ENCODE peak calls at places on chromosomes 7 and 10, in ten cellular contexts. One of them, this sample, is unnamed.

GRCh38 chr10:35300063-35300699 is 36.1 kb upstream of the CCNY start:
- DNase-seq in epithelial cell of prostate: peak; percentile 48
- DNase-seq in OCI-LY7: no peak
- DNase-seq in coronary artery: no peak
- DNase-seq in left ventricle myocardium inferior: peak; percentile 23
- DNase-seq in CD4-positive, alpha-beta T cell: no peak
- DNase-seq in ovary: no peak
- DNase-seq in heart right ventricle: no peak
- DNase-seq in right cardiac atrium: peak; percentile 71
- DNase-seq in RWPE1: peak; percentile 79
- DNase-seq in this sample: no peak

GRCh38 chr10:97053285-97053684 is 132.5 kb downstream of the SLIT1 start:
- DNase-seq in epithelial cell of prostate: no peak
- DNase-seq in OCI-LY7: no peak
- DNase-seq in coronary artery: no peak
- DNase-seq in left ventricle myocardium inferior: no peak
- DNase-seq in CD4-positive, alpha-beta T cell: no peak
- DNase-seq in ovary: no peak
- DNase-seq in heart right ventricle: no peak
- DNase-seq in right cardiac atrium: no peak
- DNase-seq in RWPE1: no peak
- DNase-seq in this sample: no peak

GRCh38 chr10:3272300-3272699 is 99.7 kb upstream of the PITRM1 start:
- DNase-seq in epithelial cell of prostate: no peak
- DNase-seq in OCI-LY7: no peak
- DNase-seq in coronary artery: no peak
- DNase-seq in left ventricle myocardium inferior: no peak
- DNase-seq in CD4-positive, alpha-beta T cell: no peak
- DNase-seq in ovary: no peak
- DNase-seq in heart right ventricle: no peak
- DNase-seq in right cardiac atrium: no peak
- DNase-seq in RWPE1: no peak
- DNase-seq in this sample: no peak

GRCh38 chr10:101403161-101403560 is 49.2 kb downstream of the BTRC start:
- DNase-seq in epithelial cell of prostate: no peak
- DNase-seq in OCI-LY7: no peak
- DNase-seq in coronary artery: no peak
- DNase-seq in left ventricle myocardium inferior: no peak
- DNase-seq in CD4-positive, alpha-beta T cell: no peak
- DNase-seq in ovary: no peak
- DNase-seq in heart right ventricle: no peak
- DNase-seq in right cardiac atrium: no peak
- DNase-seq in RWPE1: no peak
- DNase-seq in this sample: no peak

GRCh38 chr10:1624240-1624639 is 113.1 kb downstream of the ADARB2 start:
- DNase-seq in epithelial cell of prostate: no peak
- DNase-seq in OCI-LY7: no peak
- DNase-seq in coronary artery: no peak
- DNase-seq in left ventricle myocardium inferior: no peak
- DNase-seq in CD4-positive, alpha-beta T cell: no peak
- DNase-seq in ovary: no peak
- DNase-seq in heart right ventricle: no peak
- DNase-seq in right cardiac atrium: no peak
- DNase-seq in RWPE1: no peak
- DNase-seq in this sample: no peak

GRCh38 chr7:129401968-129402860 is 32.0 kb upstream of the STRIP2 start:
- DNase-seq in epithelial cell of prostate: no peak
- DNase-seq in OCI-LY7: peak; percentile 25
- DNase-seq in coronary artery: no peak
- DNase-seq in left ventricle myocardium inferior: no peak
- DNase-seq in CD4-positive, alpha-beta T cell: no peak
- DNase-seq in ovary: no peak
- DNase-seq in heart right ventricle: no peak
- DNase-seq in right cardiac atrium: no peak
- DNase-seq in RWPE1: no peak
- DNase-seq in this sample: no peak

GRCh38 chr10:49179699-49180511 is 8.3 kb downstream of the TMEM273 start:
- DNase-seq in epithelial cell of prostate: no peak
- DNase-seq in OCI-LY7: no peak
- DNase-seq in coronary artery: no peak
- DNase-seq in left ventricle myocardium inferior: no peak
- DNase-seq in CD4-positive, alpha-beta T cell: no peak
- DNase-seq in ovary: no peak
- DNase-seq in heart right ventricle: no peak
- DNase-seq in right cardiac atrium: no peak
- DNase-seq in RWPE1: no peak
- DNase-seq in this sample: no peak

GRCh38 chr7:64892116-64892515 is 11.0 kb upstream of the ZNF273 start:
- DNase-seq in epithelial cell of prostate: no peak
- DNase-seq in OCI-LY7: no peak
- DNase-seq in coronary artery: no peak
- DNase-seq in left ventricle myocardium inferior: no peak
- DNase-seq in CD4-positive, alpha-beta T cell: no peak
- DNase-seq in ovary: no peak
- DNase-seq in heart right ventricle: no peak
- DNase-seq in right cardiac atrium: no peak
- DNase-seq in RWPE1: no peak
- DNase-seq in this sample: no peak

GRCh38 chr7:155339474-155339873 is 41.8 kb downstream of the INSIG1 start:
- DNase-seq in epithelial cell of prostate: no peak
- DNase-seq in OCI-LY7: no peak
- DNase-seq in coronary artery: peak; percentile 38
- DNase-seq in left ventricle myocardium inferior: no peak
- DNase-seq in CD4-positive, alpha-beta T cell: no peak
- DNase-seq in ovary: no peak
- DNase-seq in heart right ventricle: no peak
- DNase-seq in right cardiac atrium: no peak
- DNase-seq in RWPE1: no peak
- DNase-seq in this sample: no peak

GRCh38 chr10:43190775-43191174 is 52.5 kb downstream of the CSGALNACT2 start:
- DNase-seq in epithelial cell of prostate: no peak
- DNase-seq in OCI-LY7: no peak
- DNase-seq in coronary artery: no peak
- DNase-seq in left ventricle myocardium inferior: no peak
- DNase-seq in CD4-positive, alpha-beta T cell: no peak
- DNase-seq in ovary: no peak
- DNase-seq in heart right ventricle: no peak
- DNase-seq in right cardiac atrium: no peak
- DNase-seq in RWPE1: no peak
- DNase-seq in this sample: no peak

GRCh38 chr10:35153723-35154122 is 27.1 kb downstream of the CREM start:
- DNase-seq in epithelial cell of prostate: no peak
- DNase-seq in OCI-LY7: no peak
- DNase-seq in coronary artery: no peak
- DNase-seq in left ventricle myocardium inferior: no peak
- DNase-seq in CD4-positive, alpha-beta T cell: no peak
- DNase-seq in ovary: no peak
- DNase-seq in heart right ventricle: peak; percentile 21
- DNase-seq in right cardiac atrium: no peak
- DNase-seq in RWPE1: no peak
- DNase-seq in this sample: no peak

GRCh38 chr7:25029075-25029474 is 49.1 kb upstream of the OSBPL3 start:
- DNase-seq in epithelial cell of prostate: no peak
- DNase-seq in OCI-LY7: no peak
- DNase-seq in coronary artery: no peak
- DNase-seq in left ventricle myocardium inferior: no peak
- DNase-seq in CD4-positive, alpha-beta T cell: no peak
- DNase-seq in ovary: no peak
- DNase-seq in heart right ventricle: no peak
- DNase-seq in right cardiac atrium: no peak
- DNase-seq in RWPE1: no peak
- DNase-seq in this sample: no peak

GRCh38 chr7:25031432-25031831 is 51.5 kb upstream of the OSBPL3 start:
- DNase-seq in epithelial cell of prostate: no peak
- DNase-seq in OCI-LY7: no peak
- DNase-seq in coronary artery: no peak
- DNase-seq in left ventricle myocardium inferior: no peak
- DNase-seq in CD4-positive, alpha-beta T cell: no peak
- DNase-seq in ovary: no peak
- DNase-seq in heart right ventricle: no peak
- DNase-seq in right cardiac atrium: no peak
- DNase-seq in RWPE1: no peak
- DNase-seq in this sample: no peak

GRCh38 chr7:25031007-25031406 is 51.0 kb upstream of the OSBPL3 start:
- DNase-seq in epithelial cell of prostate: no peak
- DNase-seq in OCI-LY7: peak; percentile 35
- DNase-seq in coronary artery: no peak
- DNase-seq in left ventricle myocardium inferior: no peak
- DNase-seq in CD4-positive, alpha-beta T cell: no peak
- DNase-seq in ovary: no peak
- DNase-seq in heart right ventricle: no peak
- DNase-seq in right cardiac atrium: no peak
- DNase-seq in RWPE1: no peak
- DNase-seq in this sample: no peak

GRCh38 chr7:25026156-25026555 is 46.2 kb upstream of the OSBPL3 start:
- DNase-seq in epithelial cell of prostate: no peak
- DNase-seq in OCI-LY7: no peak
- DNase-seq in coronary artery: no peak
- DNase-seq in left ventricle myocardium inferior: no peak
- DNase-seq in CD4-positive, alpha-beta T cell: no peak
- DNase-seq in ovary: no peak
- DNase-seq in heart right ventricle: no peak
- DNase-seq in right cardiac atrium: no peak
- DNase-seq in RWPE1: no peak
- DNase-seq in this sample: no peak

GRCh38 chr7:25028370-25028971 is 48.5 kb upstream of the OSBPL3 start:
- DNase-seq in epithelial cell of prostate: peak; percentile 83
- DNase-seq in OCI-LY7: no peak
- DNase-seq in coronary artery: no peak
- DNase-seq in left ventricle myocardium inferior: no peak
- DNase-seq in CD4-positive, alpha-beta T cell: no peak
- DNase-seq in ovary: no peak
- DNase-seq in heart right ventricle: no peak
- DNase-seq in right cardiac atrium: no peak
- DNase-seq in RWPE1: peak; percentile 92
- DNase-seq in this sample: no peak
- H3K27ac ChIP-seq in epithelial cell of prostate: peak overlapping the region; percentile 83
- H3K27ac ChIP-seq in OCI-LY7: no peak overlapping the region
- H3K27ac ChIP-seq in coronary artery: no peak overlapping the region
- H3K27ac ChIP-seq in left ventricle myocardium inferior: peak overlapping the region; percentile 65
- H3K27ac ChIP-seq in CD4-positive, alpha-beta T cell: peak overlapping the region; percentile 29
- H3K27ac ChIP-seq in ovary: no peak overlapping the region
- H3K27ac ChIP-seq in heart right ventricle: no peak overlapping the region
- H3K27ac ChIP-seq in right cardiac atrium: no peak overlapping the region
- H3K27ac ChIP-seq in RWPE1: peak overlapping the region; percentile 77
- H3K27ac ChIP-seq in this sample: no peak overlapping the region

GRCh38 chr7:66205736-66206080 is 574 bp downstream of the TPST1 start:
- DNase-seq in epithelial cell of prostate: no peak
- DNase-seq in OCI-LY7: no peak
- DNase-seq in coronary artery: no peak
- DNase-seq in left ventricle myocardium inferior: peak; percentile 16
- DNase-seq in CD4-positive, alpha-beta T cell: no peak
- DNase-seq in ovary: no peak
- DNase-seq in heart right ventricle: no peak
- DNase-seq in right cardiac atrium: no peak
- DNase-seq in RWPE1: peak; percentile 22
- DNase-seq in this sample: no peak
- H3K27ac ChIP-seq in epithelial cell of prostate: peak overlapping the region; percentile 15
- H3K27ac ChIP-seq in OCI-LY7: no peak overlapping the region
- H3K27ac ChIP-seq in coronary artery: peak overlapping the region; percentile 81
- H3K27ac ChIP-seq in left ventricle myocardium inferior: peak overlapping the region; percentile 68
- H3K27ac ChIP-seq in CD4-positive, alpha-beta T cell: no peak overlapping the region
- H3K27ac ChIP-seq in ovary: peak overlapping the region; percentile 65
- H3K27ac ChIP-seq in heart right ventricle: peak overlapping the region; percentile 76
- H3K27ac ChIP-seq in right cardiac atrium: no peak overlapping the region
- H3K27ac ChIP-seq in RWPE1: peak overlapping the region; percentile 53
- H3K27ac ChIP-seq in this sample: peak overlapping the region; percentile 69

GRCh38 chr10:71761105-71761511 is 12.2 kb downstream of the VSIR start:
- DNase-seq in epithelial cell of prostate: peak; percentile 64
- DNase-seq in OCI-LY7: no peak
- DNase-seq in coronary artery: no peak
- DNase-seq in left ventricle myocardium inferior: no peak
- DNase-seq in CD4-positive, alpha-beta T cell: no peak
- DNase-seq in ovary: no peak
- DNase-seq in heart right ventricle: no peak
- DNase-seq in right cardiac atrium: peak; percentile 33
- DNase-seq in RWPE1: peak; percentile 66
- DNase-seq in this sample: no peak

GRCh38 chr10:71762324-71762723 is 11.0 kb downstream of the VSIR start:
- DNase-seq in epithelial cell of prostate: no peak
- DNase-seq in OCI-LY7: no peak
- DNase-seq in coronary artery: no peak
- DNase-seq in left ventricle myocardium inferior: no peak
- DNase-seq in CD4-positive, alpha-beta T cell: no peak
- DNase-seq in ovary: no peak
- DNase-seq in heart right ventricle: no peak
- DNase-seq in right cardiac atrium: peak; percentile 40
- DNase-seq in RWPE1: no peak
- DNase-seq in this sample: no peak

GRCh38 chr10:71763352-71764127 is 9.8 kb downstream of the VSIR start:
- DNase-seq in epithelial cell of prostate: no peak
- DNase-seq in OCI-LY7: no peak
- DNase-seq in coronary artery: no peak
- DNase-seq in left ventricle myocardium inferior: no peak
- DNase-seq in CD4-positive, alpha-beta T cell: no peak
- DNase-seq in ovary: no peak
- DNase-seq in heart right ventricle: no peak
- DNase-seq in right cardiac atrium: peak; percentile 36
- DNase-seq in RWPE1: no peak
- DNase-seq in this sample: no peak

GRCh38 chr10:71765176-71765906 is 8.0 kb downstream of the VSIR start:
- DNase-seq in epithelial cell of prostate: no peak
- DNase-seq in OCI-LY7: no peak
- DNase-seq in coronary artery: no peak
- DNase-seq in left ventricle myocardium inferior: peak; percentile 81
- DNase-seq in CD4-positive, alpha-beta T cell: no peak
- DNase-seq in ovary: no peak
- DNase-seq in heart right ventricle: peak; percentile 71
- DNase-seq in right cardiac atrium: peak; percentile 84
- DNase-seq in RWPE1: no peak
- DNase-seq in this sample: peak; percentile 48

GRCh38 chr10:71761541-71762113 is 11.7 kb downstream of the VSIR start:
- DNase-seq in epithelial cell of prostate: no peak
- DNase-seq in OCI-LY7: no peak
- DNase-seq in coronary artery: no peak
- DNase-seq in left ventricle myocardium inferior: no peak
- DNase-seq in CD4-positive, alpha-beta T cell: no peak
- DNase-seq in ovary: no peak
- DNase-seq in heart right ventricle: no peak
- DNase-seq in right cardiac atrium: peak; percentile 59
- DNase-seq in RWPE1: no peak
- DNase-seq in this sample: no peak
- H3K27ac ChIP-seq in epithelial cell of prostate: peak overlapping the region; percentile 44
- H3K27ac ChIP-seq in OCI-LY7: no peak overlapping the region
- H3K27ac ChIP-seq in coronary artery: peak overlapping the region; percentile 4
- H3K27ac ChIP-seq in left ventricle myocardium inferior: peak overlapping the region; percentile 99
- H3K27ac ChIP-seq in CD4-positive, alpha-beta T cell: peak overlapping the region; percentile 47
- H3K27ac ChIP-seq in ovary: no peak overlapping the region
- H3K27ac ChIP-seq in heart right ventricle: peak overlapping the region; percentile 39
- H3K27ac ChIP-seq in right cardiac atrium: no peak overlapping the region
- H3K27ac ChIP-seq in RWPE1: peak overlapping the region; percentile 57
- H3K27ac ChIP-seq in this sample: no peak overlapping the region

GRCh38 chr7:158783595-158783994 is 45.7 kb downstream of the ESYT2 start:
- DNase-seq in epithelial cell of prostate: no peak
- DNase-seq in OCI-LY7: no peak
- DNase-seq in coronary artery: no peak
- DNase-seq in left ventricle myocardium inferior: no peak
- DNase-seq in CD4-positive, alpha-beta T cell: no peak
- DNase-seq in ovary: no peak
- DNase-seq in heart right ventricle: no peak
- DNase-seq in right cardiac atrium: no peak
- DNase-seq in RWPE1: no peak
- DNase-seq in this sample: no peak
- H3K27ac ChIP-seq in epithelial cell of prostate: no peak overlapping the region
- H3K27ac ChIP-seq in OCI-LY7: no peak overlapping the region
- H3K27ac ChIP-seq in coronary artery: peak overlapping the region; percentile 91
- H3K27ac ChIP-seq in left ventricle myocardium inferior: peak overlapping the region; percentile 89
- H3K27ac ChIP-seq in CD4-positive, alpha-beta T cell: no peak overlapping the region
- H3K27ac ChIP-seq in ovary: no peak overlapping the region
- H3K27ac ChIP-seq in heart right ventricle: peak overlapping the region; percentile 74
- H3K27ac ChIP-seq in right cardiac atrium: peak overlapping the region; percentile 75
- H3K27ac ChIP-seq in RWPE1: peak overlapping the region; percentile 66
- H3K27ac ChIP-seq in this sample: peak overlapping the region; percentile 85

GRCh38 chr7:36175872-36176271 is 22.8 kb downstream of the EEPD1 start:
- DNase-seq in epithelial cell of prostate: no peak
- DNase-seq in OCI-LY7: no peak
- DNase-seq in coronary artery: no peak
- DNase-seq in left ventricle myocardium inferior: peak; percentile 44
- DNase-seq in CD4-positive, alpha-beta T cell: no peak
- DNase-seq in ovary: no peak
- DNase-seq in heart right ventricle: peak; percentile 37
- DNase-seq in right cardiac atrium: peak; percentile 74
- DNase-seq in RWPE1: no peak
- DNase-seq in this sample: no peak
- H3K27ac ChIP-seq in epithelial cell of prostate: no peak overlapping the region
- H3K27ac ChIP-seq in OCI-LY7: no peak overlapping the region
- H3K27ac ChIP-seq in coronary artery: peak overlapping the region; percentile 68
- H3K27ac ChIP-seq in left ventricle myocardium inferior: peak overlapping the region; percentile 52
- H3K27ac ChIP-seq in CD4-positive, alpha-beta T cell: no peak overlapping the region
- H3K27ac ChIP-seq in ovary: no peak overlapping the region
- H3K27ac ChIP-seq in heart right ventricle: no peak overlapping the region
- H3K27ac ChIP-seq in right cardiac atrium: no peak overlapping the region
- H3K27ac ChIP-seq in RWPE1: no peak overlapping the region
- H3K27ac ChIP-seq in this sample: peak overlapping the region; percentile 25